ENCODE peak calls at places on chromosomes 11 and 22, in five cellular contexts. R is GM12878, N is H1, D is K562, S is HepG2. W is an unnamed sample.

GRCh38 chr11:12044799-12045198 is 36.4 kb upstream of the DKK3 start:
- DNase-seq in R (no peak), N (no peak), D (no peak), S (no peak), W (no peak)

GRCh38 chr11:106017088-106017487 is 5.0 kb downstream of the MSANTD4 start:
- DNase-seq in R (no peak), N (no peak), D (no peak), S (no peak), W (no peak)

GRCh38 chr22:43750751-43751150 is 61.4 kb downstream of the EFCAB6 start:
- DNase-seq in R (peak), N (no peak), D (no peak), S (no peak), W (no peak)

GRCh38 chr11:103111400-103111799 is 2.2 kb downstream of the DYNC2H1 start:
- DNase-seq in R (no peak), N (no peak), D (no peak), S (no peak), W (no peak)

GRCh38 chr11:132639986-132640385 is 892.3 kb downstream of the OPCML start:
- DNase-seq in R (no peak), N (no peak), D (no peak), S (no peak), W (no peak)

GRCh38 chr11:30608534-30608933 is 22.4 kb upstream of the MPPED2 start:
- DNase-seq in R (no peak), N (no peak), D (no peak), S (no peak), W (no peak)

GRCh38 chr11:46808804-46809431 is 37.2 kb downstream of the CKAP5 start:
- DNase-seq in R (no peak), N (no peak), D (no peak), S (peak), W (peak)

GRCh38 chr11:59792507-59792906 is 18.1 kb downstream of the MRPL16 start:
- DNase-seq in R (no peak), N (no peak), D (no peak), S (no peak), W (no peak)

GRCh38 chr11:82718307-82718706 is 15.4 kb downstream of the FAM181B start:
- DNase-seq in R (no peak), N (no peak), D (peak), S (peak), W (peak)

GRCh38 chr11:8789864-8790263 is 107.3 kb downstream of the RPL27A start:
- DNase-seq in R (no peak), N (no peak), D (no peak), S (no peak), W (no peak)

GRCh38 chr22:25102722-25103121 is 96.9 kb upstream of the CRYBB3 start:
- DNase-seq in R (no peak), N (no peak), D (no peak), S (no peak), W (no peak)

GRCh38 chr11:62852523-62853188 is 13.3 kb upstream of the WDR74 start:
- DNase-seq in R (no peak), N (no peak), D (no peak), S (no peak), W (no peak)

GRCh38 chr11:34065505-34066203 is 14.1 kb downstream of the CAPRIN1 start:
- DNase-seq in R (no peak), N (no peak), D (no peak), S (no peak), W (no peak)

GRCh38 chr11:30143098-30143705 is 87.6 kb upstream of the FSHB start:
- DNase-seq in R (peak), N (no peak), D (peak), S (peak), W (peak)

GRCh38 chr11:104968365-104968855 is at the start of gene CASP4:
- DNase-seq in R (peak), N (no peak), D (no peak), S (peak), W (peak)
- TF ChIP-seq POLR2A in R (peak), N (no peak), D (no peak), S (peak), W (no peak)

GRCh38 chr11:72856551-72857342 is 42.5 kb downstream of the ATG16L2 start:
- DNase-seq in R (no peak), N (no peak), D (no peak), S (no peak), W (no peak)
- TF ChIP-seq CTCF in R (no peak), N (no peak), D (no peak), S (no peak), W (no peak)

DNA sequence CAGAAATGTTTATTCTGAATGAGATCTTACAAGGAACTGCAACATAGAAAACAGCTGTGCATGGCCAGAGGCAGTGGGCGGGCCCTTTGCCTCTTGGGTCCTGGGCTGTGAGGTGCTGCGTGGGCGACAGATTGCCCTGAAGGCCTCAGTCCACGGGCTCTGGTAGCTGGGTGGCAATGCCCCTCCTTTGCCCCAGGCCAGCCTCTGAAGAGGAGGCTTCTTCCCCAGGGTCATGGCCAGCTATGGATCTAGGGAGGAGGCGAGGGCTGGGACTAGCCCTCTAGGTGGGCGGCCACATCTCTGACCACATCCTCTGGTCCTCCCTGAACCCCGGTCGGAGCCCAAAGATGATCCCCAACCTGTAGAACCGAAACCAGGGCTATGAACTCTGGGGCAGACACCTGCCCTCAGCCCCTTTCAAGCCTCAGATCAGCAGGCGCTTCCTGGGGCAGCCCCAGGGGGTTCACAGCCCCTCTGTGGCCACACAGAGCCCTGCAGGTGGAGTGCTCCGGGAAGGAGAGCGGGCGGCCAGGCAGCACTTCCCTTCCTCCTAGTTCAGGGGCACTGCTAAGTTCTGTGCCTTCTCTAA is 6.6 kb upstream of the CDC42BPG start:
- DNase-seq in R (peak), N (no peak), D (no peak), S (no peak), W (no peak)
- TF ChIP-seq SIN3A in R (no peak), N (no peak), D (no peak), S (no peak), W (no peak)

GRCh38 chr11:65041206-65042035 is at the start of gene SAC3D1:
- DNase-seq in R (no peak), N (no peak), D (peak), S (no peak), W (peak)
- TF ChIP-seq POLR2A in R (peak), N (peak), D (no peak), S (peak), W (peak)

GRCh38 chr11:47848636-47849155 is 546 bp upstream of the NUP160 start:
- DNase-seq in R (no peak), N (no peak), D (no peak), S (no peak), W (no peak)

GRCh38 chr11:47846998-47847397 is 1.2 kb downstream of the NUP160 start:
- DNase-seq in R (no peak), N (no peak), D (no peak), S (peak), W (no peak)

GRCh38 chr11:47847537-47847891 is 636 bp downstream of the NUP160 start:
- DNase-seq in R (no peak), N (no peak), D (no peak), S (no peak), W (no peak)

GRCh38 chr11:47850337-47850736 is 2.2 kb upstream of the NUP160 start:
- DNase-seq in R (no peak), N (no peak), D (no peak), S (no peak), W (no peak)

DNA sequence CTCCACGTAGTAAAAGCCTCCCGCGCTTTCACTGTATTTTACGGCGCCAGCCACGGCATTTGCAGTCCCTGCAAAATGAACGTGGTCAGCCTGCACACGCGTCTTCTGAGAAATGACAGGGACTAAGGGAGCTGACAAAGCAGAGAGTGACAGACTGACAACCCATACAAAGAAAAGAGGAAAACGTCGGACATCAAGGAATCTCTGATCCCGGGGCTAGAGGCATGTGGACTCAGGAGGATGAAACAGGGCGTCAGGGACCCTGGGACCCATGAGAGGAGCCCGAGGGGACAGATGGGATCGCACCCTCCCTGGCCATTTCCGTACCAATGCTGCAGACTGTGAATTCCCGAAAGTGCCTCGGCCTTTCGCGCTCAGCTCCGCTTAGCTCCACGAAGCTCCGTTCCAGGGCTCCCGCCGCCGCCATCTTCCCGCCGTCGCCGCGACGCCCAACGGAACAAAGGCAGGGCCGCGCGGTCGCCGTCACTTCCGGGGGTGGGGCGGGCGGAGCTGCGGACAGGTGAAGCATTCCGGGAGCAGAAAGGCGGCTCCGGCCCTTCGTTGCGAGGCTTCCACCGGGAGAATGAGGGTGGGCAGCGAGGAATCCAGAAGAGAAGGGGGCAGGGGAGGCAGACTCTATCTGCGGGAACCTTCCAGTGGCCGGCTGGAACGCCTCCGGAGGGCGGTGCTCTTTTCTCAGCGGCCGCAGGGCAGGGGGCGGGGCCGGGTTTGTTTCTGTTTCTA is at the start of gene NUP160:
- DNase-seq in R (no peak), N (peak), D (peak), S (peak), W (peak)
- TF ChIP-seq CTCF in R (no peak), N (no peak), D (no peak), S (no peak), W (no peak)

DNA sequence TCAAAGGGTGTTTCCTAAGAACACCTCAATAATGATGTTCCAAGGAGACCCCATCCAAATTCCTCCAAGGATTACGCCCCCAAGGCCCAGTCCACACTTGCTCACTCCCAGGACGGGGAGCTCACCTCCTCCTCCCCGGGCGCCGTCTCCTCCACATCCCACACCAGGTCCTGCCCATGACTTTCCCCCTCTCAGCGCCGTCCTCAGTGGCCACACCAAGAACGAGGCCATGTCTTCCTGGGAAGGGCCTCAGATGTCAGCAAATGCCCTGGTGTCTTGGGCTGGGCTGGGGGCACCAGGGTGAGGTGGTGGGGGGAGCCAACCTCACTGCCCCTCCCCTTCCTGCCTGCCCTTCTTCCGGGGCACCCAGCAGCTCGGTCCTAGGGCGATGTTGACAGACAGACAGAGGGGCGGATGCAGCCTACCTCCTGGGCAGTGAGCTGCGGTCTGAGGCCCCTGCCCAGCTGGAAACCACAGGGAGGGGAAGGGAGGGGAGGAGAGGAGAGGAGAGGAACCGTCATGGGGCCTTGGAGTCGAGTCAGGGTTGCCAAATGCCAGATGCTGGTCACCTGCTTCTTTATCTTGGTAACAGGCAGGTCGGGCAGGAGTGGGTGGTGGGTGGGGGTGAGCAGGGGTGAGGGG is at the start of the genes C11orf21 and TSPAN32:
- DNase-seq in R (no peak), N (no peak), D (peak), S (peak), W (no peak)
- TF ChIP-seq SIN3A in R (no peak), N (no peak), D (no peak), S (no peak), W (no peak)

DNA sequence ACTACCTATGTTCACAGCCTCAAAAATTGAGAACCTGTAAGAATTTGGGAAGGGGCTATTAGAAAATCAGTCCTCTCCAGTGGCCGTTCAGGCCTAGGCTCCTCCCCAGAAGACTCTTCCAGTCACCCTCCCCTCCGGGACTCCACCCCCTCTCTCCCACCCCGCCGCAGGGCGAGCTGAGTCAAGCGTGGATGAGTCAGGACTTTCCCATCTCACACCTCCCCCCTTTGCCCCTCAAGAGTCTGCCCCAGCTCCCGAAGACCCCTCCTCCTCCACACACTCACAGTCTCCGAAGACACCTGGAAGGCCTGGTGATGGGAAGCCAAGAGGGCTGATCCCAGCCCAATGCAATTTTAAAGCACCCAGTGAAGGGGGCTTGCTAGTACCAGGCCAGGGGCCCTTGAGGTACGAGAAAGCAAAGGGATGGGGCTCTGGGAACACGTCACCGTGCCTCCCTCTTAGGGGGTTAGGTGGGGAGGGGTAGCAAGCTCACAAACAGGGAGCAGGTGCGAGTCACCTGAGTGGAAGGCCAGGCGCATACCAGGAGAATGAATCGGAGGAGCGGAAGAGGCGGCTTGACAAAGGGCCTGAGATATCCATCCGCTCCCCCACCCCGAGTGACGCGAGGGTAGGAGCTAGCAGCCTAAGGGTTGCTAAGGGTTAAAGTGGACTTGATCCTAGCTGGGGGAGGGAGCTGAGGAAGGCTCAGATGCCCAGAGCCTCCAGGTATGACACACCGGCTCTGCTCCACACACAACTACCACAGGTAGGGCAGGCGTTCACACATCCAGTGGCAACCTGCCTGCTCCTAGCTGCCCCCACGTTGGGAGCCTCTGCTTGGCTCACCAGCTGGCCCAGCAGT is 13.6 kb downstream of the BCL9L start:
- DNase-seq in R (no peak), N (no peak), D (peak), S (peak), W (peak)
- TF ChIP-seq POLR2A in R (no peak), N (peak), D (peak), S (peak), W (peak)

GRCh38 chr22:41598891-41599635 is 9.4 kb upstream of the PMM1 start:
- DNase-seq in R (no peak), N (no peak), D (no peak), S (no peak), W (no peak)

GRCh38 chr22:41595703-41596102 is 6.1 kb upstream of the PMM1 start:
- DNase-seq in R (no peak), N (no peak), D (no peak), S (no peak), W (no peak)

GRCh38 chr22:41598081-41598480 is 8.4 kb upstream of the PMM1 start:
- DNase-seq in R (no peak), N (no peak), D (no peak), S (no peak), W (no peak)

GRCh38 chr22:41596776-41597634 is 7.4 kb upstream of the PMM1 start:
- DNase-seq in R (no peak), N (peak), D (peak), S (peak), W (no peak)

GRCh38 chr22:41597635-41597953 is 8.0 kb upstream of the PMM1 start:
- DNase-seq in R (no peak), N (no peak), D (no peak), S (no peak), W (no peak)
- TF ChIP-seq CTCF in R (no peak), N (no peak), D (no peak), S (no peak), W (no peak)